ENCODE peak calls at places on chromosomes 3 and 15, in seven cellular contexts. U is body of pancreas, J is transverse colon, S is HCT116, N is gastrocnemius medialis, K is K562, P is tibial nerve. D is an unnamed sample.

GRCh38 chr3:56189486-56189985 is 278.7 kb downstream of the ERC2 start:
- DNase-seq in U (no peak), J (no peak), S (no peak), N (no peak), K (no peak), P (no peak), D (no peak)

GRCh38 chr3:38153986-38154608 is 11.2 kb upstream of the OXSR1 start:
- DNase-seq in U (no peak), J (no peak), S (no peak), N (no peak), K (no peak), P (no peak), D (no peak)

GRCh38 chr3:192747145-192747544 is 19.8 kb upstream of the FGF12 start:
- DNase-seq in U (no peak), J (no peak), S (no peak), N (no peak), K (no peak), P (no peak), D (no peak)

GRCh38 chr3:59545369-59545768 is 495.5 kb upstream of the CFAP20DC start:
- DNase-seq in U (no peak), J (no peak), S (no peak), N (no peak), K (no peak), P (no peak), D (no peak)

GRCh38 chr3:137259709-137260108 is 301.9 kb downstream of the IL20RB start:
- DNase-seq in U (no peak), J (no peak), S (no peak), N (no peak), K (no peak), P (no peak), D (no peak)

GRCh38 chr15:60660290-60661051 is 181.5 kb upstream of the ICE2 start:
- DNase-seq in U (no peak), J (no peak), S (no peak), N (no peak), K (no peak), P (peak; percentile 63), D (peak; percentile 7)

GRCh38 chr15:75725021-75725718 is 12.5 kb upstream of the CSPG4 start:
- DNase-seq in U (no peak), J (no peak), S (no peak), N (no peak), K (no peak), P (no peak), D (no peak)

GRCh38 chr15:45588199-45588910 is 1.2 kb downstream of the BLOC1S6 start:
- DNase-seq in U (no peak), J (no peak), S (no peak), N (no peak), K (no peak), P (no peak), D (no peak)

GRCh38 chr3:51799879-51800757 is 21.1 kb upstream of the IQCF6 start:
- DNase-seq in U (no peak), J (no peak), S (peak; percentile 55), N (no peak), K (peak; percentile 20), P (peak; percentile 80), D (peak; percentile 32)

GRCh38 chr3:136787226-136787793 is 31.6 kb upstream of the SLC35G2 start:
- DNase-seq in U (peak; percentile 51), J (peak; percentile 18), S (no peak), N (peak; percentile 32), K (peak; percentile 12), P (no peak), D (no peak)

GRCh38 chr3:115819785-115820384 is 196.6 kb downstream of the GAP43 start:
- DNase-seq in U (peak; percentile 87), J (peak; percentile 66), S (peak; percentile 68), N (peak; percentile 6), K (peak; percentile 48), P (peak; percentile 93), D (peak; percentile 21)

GRCh38 chr3:185318136-185318535 is 44.8 kb upstream of the MAP3K13 start:
- DNase-seq in U (no peak), J (no peak), S (no peak), N (no peak), K (no peak), P (no peak), D (no peak)

GRCh38 chr3:182618085-182618732 is 175.1 kb upstream of the ATP11B start:
- DNase-seq in U (no peak), J (no peak), S (no peak), N (no peak), K (no peak), P (peak; percentile 10), D (no peak)

GRCh38 chr15:95459288-95459687 is 871.2 kb upstream of the NR2F2 start:
- DNase-seq in U (no peak), J (no peak), S (no peak), N (no peak), K (no peak), P (no peak), D (no peak)

GRCh38 chr3:25782938-25783660 is at the start of gene NGLY1:
- DNase-seq in U (peak; percentile 90), J (peak; percentile 89), S (peak; percentile 51), N (peak; percentile 78), K (peak; percentile 97), P (peak; percentile 59), D (peak; percentile 79)
- TF ChIP-seq POLR2A in U (peak; percentile 95), J (peak; percentile 91), S (peak; percentile 79), N (peak; percentile 90), K (peak; percentile 91), P (peak; percentile 76), D (peak; percentile 97)

GRCh38 chr3:14166877-14167605 is 11.4 kb downstream of the XPC start:
- DNase-seq in U (no peak), J (no peak), S (no peak), N (peak; percentile 85), K (no peak), P (no peak), D (no peak)

GRCh38 chr3:14172480-14172879 is 5.9 kb downstream of the XPC start:
- DNase-seq in U (no peak), J (no peak), S (no peak), N (no peak), K (no peak), P (no peak), D (no peak)

GRCh38 chr3:14170569-14171159 is 7.7 kb downstream of the XPC start:
- DNase-seq in U (no peak), J (no peak), S (no peak), N (no peak), K (no peak), P (no peak), D (no peak)

GRCh38 chr3:14174483-14174882 is 3.9 kb downstream of the XPC start:
- DNase-seq in U (no peak), J (no peak), S (no peak), N (no peak), K (no peak), P (no peak), D (no peak)

DNA sequence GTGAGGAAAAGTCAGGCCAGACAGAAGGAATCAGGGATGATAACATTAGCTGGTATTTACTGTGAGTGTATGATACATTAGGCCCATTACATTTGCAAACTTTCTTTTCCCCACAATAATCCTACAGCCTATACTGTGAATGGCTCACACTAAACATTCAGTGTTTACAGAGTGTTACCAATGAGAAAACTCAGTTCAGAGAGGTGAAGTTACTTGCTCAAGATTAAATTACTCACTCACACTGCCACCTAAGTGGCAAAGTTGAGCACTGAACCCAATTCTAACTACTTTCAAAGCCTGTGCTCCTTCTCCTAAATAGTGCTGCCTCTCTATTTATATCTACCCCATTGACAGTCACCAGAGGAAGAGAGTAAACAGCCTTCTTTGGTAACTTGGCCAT is 8.5 kb downstream of the XPC start:
- DNase-seq in U (no peak), J (no peak), S (no peak), N (no peak), K (no peak), P (no peak), D (no peak)
- TF ChIP-seq POLR2A in U (no peak), J (no peak), S (no peak), N (no peak), K (no peak), P (no peak), D (no peak)

DNA sequence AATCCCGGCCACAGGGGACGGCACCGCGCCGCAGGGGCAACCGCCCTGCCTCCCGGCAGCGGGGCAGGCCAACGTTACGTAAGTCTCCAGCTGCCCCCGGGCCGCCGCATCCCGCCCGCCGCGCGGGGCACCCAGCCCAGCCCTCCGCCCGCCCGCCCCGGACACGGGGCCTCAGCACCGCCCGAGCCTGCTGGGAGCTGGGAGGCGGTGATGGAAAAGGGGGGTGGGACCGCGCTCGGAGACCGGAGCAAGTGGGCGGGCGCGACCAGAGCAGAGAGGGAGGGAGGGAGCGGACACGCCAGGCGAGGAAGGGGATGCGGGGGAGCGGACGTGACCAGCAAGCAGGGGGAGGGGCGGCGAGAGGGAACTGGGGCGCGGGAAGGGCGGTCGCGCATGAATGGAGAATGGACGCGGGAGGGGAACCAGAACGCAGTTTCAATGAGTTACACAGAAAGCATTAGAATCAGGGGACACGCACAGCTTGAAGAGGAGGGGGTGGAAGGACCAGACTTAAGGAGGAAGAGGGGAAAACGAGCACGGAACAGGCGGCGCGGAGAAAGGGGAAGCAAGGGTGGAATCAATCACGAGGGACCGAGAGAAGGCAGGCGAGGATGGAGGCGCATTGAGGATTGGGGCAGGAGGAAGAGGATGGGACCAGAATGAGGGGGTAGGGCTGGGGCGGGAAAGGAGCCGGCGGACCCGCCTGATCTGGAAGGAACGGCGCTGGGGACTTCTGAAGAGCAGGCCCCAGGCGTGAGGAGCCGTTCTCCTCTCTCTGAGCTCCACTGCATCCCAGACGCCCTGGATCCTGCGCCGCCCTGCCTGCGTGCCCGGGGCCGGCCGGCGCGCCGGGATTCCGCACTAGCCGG is 559 bp downstream of the PKM start:
- DNase-seq in U (peak; percentile 84), J (peak; percentile 87), S (no peak), N (peak; percentile 81), K (peak; percentile 84), P (peak; percentile 84), D (no peak)
- TF ChIP-seq POLR2A in U (no peak), J (no peak), S (no peak), N (peak; percentile 82), K (peak; percentile 76), P (peak; percentile 59), D (peak; percentile 45)

GRCh38 chr15:47566610-47567009 is 150.7 kb upstream of the SEMA6D start:
- DNase-seq in U (no peak), J (no peak), S (no peak), N (no peak), K (no peak), P (no peak), D (no peak)
- TF ChIP-seq POLR2A in U (no peak), J (no peak), S (no peak), N (no peak), K (no peak), P (no peak), D (no peak)

GRCh38 chr3:9942934-9943690 is 9.1 kb downstream of the PRRT3 start:
- DNase-seq in U (no peak), J (no peak), S (no peak), N (no peak), K (no peak), P (no peak), D (no peak)
- TF ChIP-seq POLR2A in U (no peak), J (no peak), S (no peak), N (no peak), K (no peak), P (no peak), D (no peak)